ENCODE peak calls at places on chromosome 3, in four cellular contexts. J is heart left ventricle, U is adrenal gland, Y is mucosa of descending colon. X is an unnamed sample. For H3K4me1, the result is how much of the 10 kb centered on the place peaks cover.

GRCh38 chr3:51275096-51275805 is 109.8 kb upstream of the MANF start:
- DNase-seq in U (no peak), Y (no peak), J (no peak), X (no peak)

GRCh38 chr3:180683816-180684215 is 4.5 kb upstream of the CCDC39 start:
- DNase-seq in J (no peak), Y (no peak), U (no peak), X (no peak)

GRCh38 chr3:179100652-179101051 is 29.0 kb upstream of the ZMAT3 start:
- DNase-seq in U (peak), Y (no peak), J (no peak), X (no peak)

GRCh38 chr3:106485202-106485601 is 616.4 kb upstream of the CBLB start:
- DNase-seq in J (no peak), U (no peak), Y (no peak), X (no peak)

GRCh38 chr3:116444099-116444700 is 1.1 kb downstream of the LSAMP start:
- DNase-seq in J (no peak), Y (no peak), U (no peak), X (no peak)

GRCh38 chr3:151213151-151213550 is 10.1 kb upstream of the GPR171 start:
- DNase-seq in U (no peak), Y (no peak), J (no peak), X (no peak)

GRCh38 chr3:197080344-197080743 is 50.7 kb upstream of the MELTF start:
- DNase-seq in J (no peak), U (no peak), Y (no peak), X (no peak)

GRCh38 chr3:177498037-177498857 is 301.0 kb upstream of the TBL1XR1 start:
- DNase-seq in U (peak), Y (no peak), J (no peak), X (no peak)

GRCh38 chr3:139219463-139219862 is 124.4 kb upstream of the MRPS22 start:
- DNase-seq in J (no peak), U (no peak), Y (no peak), X (no peak)

DNA sequence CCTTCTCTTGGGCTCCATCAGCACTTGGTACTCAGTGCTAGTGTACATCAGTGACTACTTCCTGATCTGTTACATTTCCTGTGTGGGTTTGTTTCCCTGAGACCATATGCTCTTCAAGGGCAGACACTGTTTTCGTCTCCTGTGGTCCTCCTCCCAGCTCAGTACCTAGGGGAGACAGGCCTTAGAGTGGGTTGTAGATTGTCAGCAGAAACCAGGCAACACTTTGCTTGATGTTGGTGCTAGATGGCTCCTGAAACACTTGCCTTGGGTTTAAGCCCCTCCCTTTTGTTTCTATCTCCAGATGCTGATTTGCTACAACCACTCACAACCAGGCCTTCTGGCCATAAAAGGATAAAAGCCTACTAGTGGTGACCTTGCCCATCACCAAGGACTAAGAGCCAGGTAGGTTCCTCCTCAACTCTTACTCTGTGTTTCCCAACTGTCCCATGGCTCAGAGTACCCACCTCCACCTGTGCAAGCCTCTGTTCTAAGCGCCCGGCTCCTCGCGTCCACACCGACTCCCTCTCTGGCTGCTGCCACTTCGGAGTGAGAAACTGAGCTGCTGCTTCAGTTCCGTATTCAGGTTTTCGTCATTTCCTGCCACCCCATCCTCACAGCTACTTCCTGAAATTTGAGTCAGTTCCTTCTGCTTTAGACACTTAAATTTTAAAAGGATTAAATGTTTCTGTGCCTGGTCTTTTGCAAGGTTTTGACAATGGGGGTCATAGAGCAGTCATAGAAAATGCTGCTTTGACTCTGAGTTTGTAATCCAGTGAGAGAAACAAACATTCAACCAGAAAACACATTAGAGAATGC is at the start of gene HCLS1:
- DNase-seq in U (peak), J (peak), Y (peak), X (peak)
- TF ChIP-seq CTCF in U (no peak), J (no peak), Y (no peak), X (no peak)

GRCh38 chr3:127731546-127731945 is 58.8 kb downstream of the ABTB1 start:
- DNase-seq in U (no peak), Y (no peak), J (peak), X (no peak)

GRCh38 chr3:127732303-127732702 is 59.6 kb downstream of the ABTB1 start:
- DNase-seq in J (peak), Y (no peak), U (no peak), X (no peak)

GRCh38 chr3:127733781-127734180 is 61.0 kb downstream of the ABTB1 start:
- DNase-seq in Y (no peak), J (peak), U (no peak), X (no peak)

GRCh38 chr3:127734181-127734720 is 61.5 kb downstream of the ABTB1 start:
- DNase-seq in Y (no peak), J (peak), U (no peak), X (no peak)

DNA sequence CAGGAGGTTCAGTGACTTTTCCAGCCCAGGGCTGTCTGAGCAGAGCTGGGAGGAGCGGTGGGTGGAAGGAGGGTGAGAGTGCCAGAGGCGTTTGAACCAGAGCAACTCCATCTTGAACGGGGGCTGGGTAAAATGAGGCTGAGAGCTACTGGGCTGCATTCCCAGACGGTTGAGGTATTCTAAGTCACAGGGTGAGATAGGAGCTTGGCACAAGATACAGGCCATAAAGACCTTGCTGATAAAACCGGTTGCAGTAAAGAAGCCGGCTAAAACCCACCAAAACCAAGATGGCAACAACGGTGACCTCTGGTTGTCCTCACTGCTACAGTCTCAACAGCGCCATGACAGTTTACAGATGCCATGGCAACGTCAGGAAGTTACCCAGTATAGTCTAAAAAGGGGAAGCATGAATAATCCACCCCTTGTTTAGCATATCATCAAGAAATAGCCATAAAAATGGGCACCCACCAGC is 60.2 kb downstream of the ABTB1 start:
- DNase-seq in Y (no peak), U (no peak), J (peak), X (no peak)
- H3K4me1 ChIP-seq in Y (under half), U (under half), J (half or more), X (half or more)

GRCh38 chr3:119034256-119035013 is at the start of gene IGSF11:
- DNase-seq in Y (peak), J (peak), U (peak), X (peak)
- TF ChIP-seq CTCF in Y (no peak), J (peak), U (peak), X (peak)

GRCh38 chr3:67601919-67602608 is 52.3 kb downstream of the SUCLG2 start:
- DNase-seq in J (no peak), Y (no peak), U (no peak), X (no peak)
- H3K4me1 ChIP-seq in J (under half), Y (under half), U (under half), X (under half)

GRCh38 chr3:136752046-136752326 is 192 bp downstream of the STAG1 start:
- DNase-seq in Y (no peak), J (no peak), U (no peak), X (no peak)

GRCh38 chr3:136752327-136753111 is at the start of gene STAG1:
- DNase-seq in J (peak), U (peak), Y (peak), X (peak)

GRCh38 chr3:136751259-136752045 is 726 bp downstream of the STAG1 start:
- DNase-seq in U (peak), J (peak), Y (peak), X (peak)

GRCh38 chr3:136755192-136755591 is 3.0 kb upstream of the STAG1 start:
- DNase-seq in J (no peak), U (no peak), Y (no peak), X (no peak)

DNA sequence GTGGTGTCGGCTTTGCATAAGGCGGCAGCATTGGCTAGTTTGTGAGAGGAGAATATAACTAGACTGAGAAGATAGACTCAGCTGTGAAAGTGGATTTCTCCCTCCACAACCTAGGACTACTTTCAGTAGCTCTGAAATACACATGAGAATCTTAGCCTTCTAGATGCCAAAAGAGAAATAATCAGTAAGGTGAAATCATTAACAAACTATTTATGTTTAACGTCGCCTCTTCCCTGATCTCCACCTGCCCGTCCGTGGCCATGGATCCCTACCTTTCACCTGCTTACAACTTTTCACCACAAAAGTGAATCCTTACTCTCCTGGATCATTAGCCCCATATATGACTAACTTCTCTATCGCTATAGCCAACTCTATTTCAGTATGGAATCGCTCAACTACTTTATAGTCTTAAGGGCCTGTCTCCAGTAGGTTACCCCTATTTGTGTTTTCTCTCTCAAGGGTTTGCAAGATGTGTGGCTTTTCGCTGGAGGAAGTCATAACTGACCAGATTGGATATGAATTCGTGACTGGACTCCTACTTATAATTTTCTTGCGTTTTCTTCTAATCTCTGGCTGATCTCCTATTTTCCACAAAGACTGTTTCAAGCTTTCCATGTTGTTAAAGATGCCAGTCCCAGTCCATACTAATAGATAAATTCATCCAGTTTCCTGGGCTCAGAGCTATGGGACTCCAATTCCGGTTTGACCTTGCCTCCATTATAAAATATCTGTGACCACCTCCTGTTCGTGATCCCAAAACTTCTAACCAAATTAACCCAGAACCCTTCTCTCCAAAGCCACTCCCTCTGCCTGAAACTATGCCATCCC is 1.1 kb upstream of the STAG1 start:
- DNase-seq in Y (no peak), J (no peak), U (no peak), X (no peak)
- TF ChIP-seq CTCF in Y (no peak), J (no peak), U (no peak), X (no peak)

GRCh38 chr3:64898941-64899340 is 211.1 kb upstream of the ADAMTS9 start:
- DNase-seq in U (no peak), Y (no peak), J (no peak), X (no peak)
- H3K4me1 ChIP-seq in U (under half), Y (under half), J (half or more), X (under half)

GRCh38 chr3:32148356-32148755 is 41.9 kb downstream of the GPD1L start:
- DNase-seq in J (no peak), Y (no peak), U (no peak), X (no peak)

GRCh38 chr3:32157600-32158264 is 51.3 kb downstream of the GPD1L start:
- DNase-seq in U (no peak), Y (no peak), J (peak), X (no peak)

GRCh38 chr3:32153414-32154016 is 47.1 kb downstream of the GPD1L start:
- DNase-seq in U (no peak), J (no peak), Y (no peak), X (no peak)

GRCh38 chr3:32155117-32155516 is 48.7 kb downstream of the GPD1L start:
- DNase-seq in U (no peak), J (no peak), Y (no peak), X (no peak)

DNA sequence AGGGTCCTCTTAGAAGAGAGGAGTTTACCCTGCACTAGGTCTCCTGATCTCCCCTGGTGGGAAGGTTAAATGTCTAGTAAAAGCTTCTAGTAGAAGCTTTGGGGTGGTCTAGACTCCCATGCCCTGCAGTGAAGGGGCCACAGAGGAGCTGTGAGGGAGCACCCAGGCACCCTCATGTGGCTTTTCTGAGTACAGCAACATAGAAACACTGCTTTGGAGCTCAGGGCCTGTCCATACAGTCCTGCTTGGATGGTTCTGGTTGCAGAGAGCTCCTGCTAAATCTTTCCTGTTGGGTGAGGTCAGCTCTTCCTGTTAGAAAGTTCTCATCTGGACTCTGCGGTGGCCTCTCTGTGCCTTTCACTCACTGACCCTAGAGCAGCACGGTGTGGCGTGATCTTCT is 47.8 kb downstream of the GPD1L start:
- DNase-seq in J (no peak), U (no peak), Y (no peak), X (no peak)
- TF ChIP-seq CTCF in J (no peak), U (no peak), Y (no peak), X (no peak)

GRCh38 chr3:43764012-43764411 is 73.3 kb downstream of the ABHD5 start:
- DNase-seq in U (no peak), J (no peak), Y (no peak), X (no peak)
- H3K4me1 ChIP-seq in U (under half), J (under half), Y (under half), X (under half)

X was measured in tibial artery.